ENCODE peak calls at places on chromosomes 2 and 18, in ten cellular contexts. One of them, this sample, is unnamed.

GRCh38 chr18:37714621-37715020 is 149.0 kb upstream of the CELF4 start:
- DNase-seq in tibial nerve: no peak
- DNase-seq in IMR-90: no peak
- DNase-seq in aorta: no peak
- DNase-seq in GM23248: no peak
- DNase-seq in upper lobe of right lung: no peak
- DNase-seq in mammary epithelial cell: no peak
- DNase-seq in heart left ventricle: no peak
- DNase-seq in trophoblast cell: no peak
- DNase-seq in body of pancreas: no peak
- DNase-seq in this sample: no peak

GRCh38 chr2:43269706-43270105 is 43.3 kb upstream of the ZFP36L2 start:
- DNase-seq in tibial nerve: peak; percentile 71
- DNase-seq in IMR-90: peak; percentile 81
- DNase-seq in aorta: no peak
- DNase-seq in GM23248: peak; percentile 93
- DNase-seq in upper lobe of right lung: no peak
- DNase-seq in mammary epithelial cell: no peak
- DNase-seq in heart left ventricle: peak; percentile 89
- DNase-seq in trophoblast cell: no peak
- DNase-seq in body of pancreas: peak; percentile 65
- DNase-seq in this sample: no peak

GRCh38 chr2:237322564-237322963 is 91.4 kb downstream of the COL6A3 start:
- DNase-seq in tibial nerve: no peak
- DNase-seq in IMR-90: no peak
- DNase-seq in aorta: no peak
- DNase-seq in GM23248: peak; percentile 40
- DNase-seq in upper lobe of right lung: no peak
- DNase-seq in mammary epithelial cell: no peak
- DNase-seq in heart left ventricle: no peak
- DNase-seq in trophoblast cell: no peak
- DNase-seq in body of pancreas: peak; percentile 36
- DNase-seq in this sample: no peak

GRCh38 chr2:120454993-120455789 is 109.3 kb downstream of the INHBB start:
- DNase-seq in tibial nerve: no peak
- DNase-seq in IMR-90: peak; percentile 71
- DNase-seq in aorta: no peak
- DNase-seq in GM23248: peak; percentile 27
- DNase-seq in upper lobe of right lung: no peak
- DNase-seq in mammary epithelial cell: no peak
- DNase-seq in heart left ventricle: no peak
- DNase-seq in trophoblast cell: no peak
- DNase-seq in body of pancreas: no peak
- DNase-seq in this sample: no peak

GRCh38 chr2:179129574-179130238 is 79.8 kb upstream of the CCDC141 start:
- DNase-seq in tibial nerve: no peak
- DNase-seq in IMR-90: peak; percentile 10
- DNase-seq in aorta: no peak
- DNase-seq in GM23248: peak; percentile 37
- DNase-seq in upper lobe of right lung: no peak
- DNase-seq in mammary epithelial cell: no peak
- DNase-seq in heart left ventricle: no peak
- DNase-seq in trophoblast cell: no peak
- DNase-seq in body of pancreas: peak; percentile 5
- DNase-seq in this sample: no peak

GRCh38 chr18:2641638-2642037 is 13.9 kb upstream of the SMCHD1 start:
- DNase-seq in tibial nerve: no peak
- DNase-seq in IMR-90: peak; percentile 17
- DNase-seq in aorta: no peak
- DNase-seq in GM23248: peak; percentile 37
- DNase-seq in upper lobe of right lung: no peak
- DNase-seq in mammary epithelial cell: no peak
- DNase-seq in heart left ventricle: no peak
- DNase-seq in trophoblast cell: no peak
- DNase-seq in body of pancreas: no peak
- DNase-seq in this sample: no peak

GRCh38 chr2:24400207-24400907 is 40.0 kb upstream of the ITSN2 start:
- DNase-seq in tibial nerve: no peak
- DNase-seq in IMR-90: no peak
- DNase-seq in aorta: no peak
- DNase-seq in GM23248: no peak
- DNase-seq in upper lobe of right lung: no peak
- DNase-seq in mammary epithelial cell: no peak
- DNase-seq in heart left ventricle: no peak
- DNase-seq in trophoblast cell: peak; percentile 1
- DNase-seq in body of pancreas: no peak
- DNase-seq in this sample: peak; percentile 30

GRCh38 chr2:185896090-185896693 is 157.6 kb downstream of the FSIP2 start:
- DNase-seq in tibial nerve: no peak
- DNase-seq in IMR-90: no peak
- DNase-seq in aorta: no peak
- DNase-seq in GM23248: no peak
- DNase-seq in upper lobe of right lung: no peak
- DNase-seq in mammary epithelial cell: no peak
- DNase-seq in heart left ventricle: no peak
- DNase-seq in trophoblast cell: no peak
- DNase-seq in body of pancreas: no peak
- DNase-seq in this sample: no peak

GRCh38 chr2:227414846-227415245 is 27.1 kb upstream of the SCYGR1 start:
- DNase-seq in tibial nerve: no peak
- DNase-seq in IMR-90: peak; percentile 66
- DNase-seq in aorta: no peak
- DNase-seq in GM23248: peak; percentile 65
- DNase-seq in upper lobe of right lung: no peak
- DNase-seq in mammary epithelial cell: peak; percentile 95
- DNase-seq in heart left ventricle: no peak
- DNase-seq in trophoblast cell: peak; percentile 33
- DNase-seq in body of pancreas: no peak
- DNase-seq in this sample: no peak

GRCh38 chr2:176118606-176119370 is 2.2 kb downstream of the HOXD10 start:
- DNase-seq in tibial nerve: no peak
- DNase-seq in IMR-90: no peak
- DNase-seq in aorta: no peak
- DNase-seq in GM23248: peak; percentile 78
- DNase-seq in upper lobe of right lung: no peak
- DNase-seq in mammary epithelial cell: no peak
- DNase-seq in heart left ventricle: no peak
- DNase-seq in trophoblast cell: no peak
- DNase-seq in body of pancreas: peak; percentile 34
- DNase-seq in this sample: no peak

GRCh38 chr2:28565720-28566295 is 69.9 kb downstream of the PLB1 start:
- DNase-seq in tibial nerve: no peak
- DNase-seq in IMR-90: no peak
- DNase-seq in aorta: no peak
- DNase-seq in GM23248: no peak
- DNase-seq in upper lobe of right lung: peak; percentile 12
- DNase-seq in mammary epithelial cell: peak; percentile 95
- DNase-seq in heart left ventricle: no peak
- DNase-seq in trophoblast cell: peak; percentile 20
- DNase-seq in body of pancreas: no peak
- DNase-seq in this sample: no peak

GRCh38 chr18:12307871-12308385 is at the start of gene TUBB6:
- DNase-seq in tibial nerve: peak; percentile 37
- DNase-seq in IMR-90: peak; percentile 81
- DNase-seq in aorta: peak; percentile 95
- DNase-seq in GM23248: peak; percentile 95
- DNase-seq in upper lobe of right lung: peak; percentile 88
- DNase-seq in mammary epithelial cell: peak; percentile 82
- DNase-seq in heart left ventricle: peak; percentile 91
- DNase-seq in trophoblast cell: peak; percentile 37
- DNase-seq in body of pancreas: peak; percentile 64
- DNase-seq in this sample: peak; percentile 89

GRCh38 chr2:239304533-239305221 is 96.1 kb downstream of the HDAC4 start:
- DNase-seq in tibial nerve: peak; percentile 9
- DNase-seq in IMR-90: no peak
- DNase-seq in aorta: peak; percentile 74
- DNase-seq in GM23248: no peak
- DNase-seq in upper lobe of right lung: peak; percentile 47
- DNase-seq in mammary epithelial cell: no peak
- DNase-seq in heart left ventricle: no peak
- DNase-seq in trophoblast cell: no peak
- DNase-seq in body of pancreas: no peak
- DNase-seq in this sample: no peak

GRCh38 chr2:8628870-8629209 is 53.0 kb upstream of the ID2 start:
- DNase-seq in tibial nerve: no peak
- DNase-seq in IMR-90: no peak
- DNase-seq in aorta: peak; percentile 9
- DNase-seq in GM23248: no peak
- DNase-seq in upper lobe of right lung: no peak
- DNase-seq in mammary epithelial cell: no peak
- DNase-seq in heart left ventricle: no peak
- DNase-seq in trophoblast cell: no peak
- DNase-seq in body of pancreas: no peak
- DNase-seq in this sample: no peak

GRCh38 chr2:176072292-176072669 is 11.5 kb downstream of the EVX2 start:
- DNase-seq in tibial nerve: no peak
- DNase-seq in IMR-90: no peak
- DNase-seq in aorta: no peak
- DNase-seq in GM23248: no peak
- DNase-seq in upper lobe of right lung: no peak
- DNase-seq in mammary epithelial cell: no peak
- DNase-seq in heart left ventricle: no peak
- DNase-seq in trophoblast cell: no peak
- DNase-seq in body of pancreas: no peak
- DNase-seq in this sample: no peak

GRCh38 chr18:61817086-61817485 is 75.7 kb downstream of the RNF152 start:
- DNase-seq in tibial nerve: no peak
- DNase-seq in IMR-90: peak; percentile 45
- DNase-seq in aorta: no peak
- DNase-seq in GM23248: peak; percentile 36
- DNase-seq in upper lobe of right lung: no peak
- DNase-seq in mammary epithelial cell: no peak
- DNase-seq in heart left ventricle: no peak
- DNase-seq in trophoblast cell: no peak
- DNase-seq in body of pancreas: no peak
- DNase-seq in this sample: no peak
- H3K27ac ChIP-seq in tibial nerve: no peak overlapping the region
- H3K27ac ChIP-seq in IMR-90: no peak overlapping the region
- H3K27ac ChIP-seq in aorta: no peak overlapping the region
- H3K27ac ChIP-seq in GM23248: no peak overlapping the region
- H3K27ac ChIP-seq in upper lobe of right lung: no peak overlapping the region
- H3K27ac ChIP-seq in mammary epithelial cell: no peak overlapping the region
- H3K27ac ChIP-seq in heart left ventricle: no peak overlapping the region
- H3K27ac ChIP-seq in trophoblast cell: no peak overlapping the region
- H3K27ac ChIP-seq in body of pancreas: no peak overlapping the region
- H3K27ac ChIP-seq in this sample: no peak overlapping the region

DNA sequence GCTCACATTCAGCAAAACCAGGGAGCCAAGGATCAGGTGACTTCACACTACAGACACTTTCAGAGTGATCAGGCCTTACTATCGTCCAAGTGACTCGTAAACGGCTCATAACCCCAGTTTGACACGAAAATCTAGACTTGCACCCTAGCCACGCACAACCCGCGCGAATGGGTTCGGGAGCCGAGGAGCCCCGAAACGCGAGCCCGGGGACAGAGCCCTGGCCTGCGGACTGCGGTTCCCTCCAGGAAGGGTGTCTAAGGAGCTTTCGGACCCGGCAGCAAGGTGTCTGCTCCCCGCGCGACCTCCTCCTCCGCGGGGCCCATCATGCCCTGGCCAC is 759 bp downstream of the ATL2 start:
- DNase-seq in tibial nerve: no peak
- DNase-seq in IMR-90: peak; percentile 70
- DNase-seq in aorta: no peak
- DNase-seq in GM23248: peak; percentile 88
- DNase-seq in upper lobe of right lung: no peak
- DNase-seq in mammary epithelial cell: peak; percentile 87
- DNase-seq in heart left ventricle: no peak
- DNase-seq in trophoblast cell: peak; percentile 30
- DNase-seq in body of pancreas: peak; percentile 61
- DNase-seq in this sample: no peak
- H3K4me1 ChIP-seq in tibial nerve: peaks cover 13% of the 10 kb centered on the region
- H3K4me1 ChIP-seq in IMR-90: peaks cover 2% of the 10 kb centered on the region
- H3K4me1 ChIP-seq in aorta: no peaks in the 10 kb centered on the region
- H3K4me1 ChIP-seq in GM23248: peaks cover 8% of the 10 kb centered on the region
- H3K4me1 ChIP-seq in upper lobe of right lung: peaks cover 38% of the 10 kb centered on the region
- H3K4me1 ChIP-seq in mammary epithelial cell: peaks cover 8% of the 10 kb centered on the region
- H3K4me1 ChIP-seq in heart left ventricle: peaks cover 7% of the 10 kb centered on the region
- H3K4me1 ChIP-seq in trophoblast cell: peaks cover 2% of the 10 kb centered on the region
- H3K4me1 ChIP-seq in body of pancreas: peaks cover 30% of the 10 kb centered on the region
- H3K4me1 ChIP-seq in this sample: peaks cover 59% of the 10 kb centered on the region

DNA sequence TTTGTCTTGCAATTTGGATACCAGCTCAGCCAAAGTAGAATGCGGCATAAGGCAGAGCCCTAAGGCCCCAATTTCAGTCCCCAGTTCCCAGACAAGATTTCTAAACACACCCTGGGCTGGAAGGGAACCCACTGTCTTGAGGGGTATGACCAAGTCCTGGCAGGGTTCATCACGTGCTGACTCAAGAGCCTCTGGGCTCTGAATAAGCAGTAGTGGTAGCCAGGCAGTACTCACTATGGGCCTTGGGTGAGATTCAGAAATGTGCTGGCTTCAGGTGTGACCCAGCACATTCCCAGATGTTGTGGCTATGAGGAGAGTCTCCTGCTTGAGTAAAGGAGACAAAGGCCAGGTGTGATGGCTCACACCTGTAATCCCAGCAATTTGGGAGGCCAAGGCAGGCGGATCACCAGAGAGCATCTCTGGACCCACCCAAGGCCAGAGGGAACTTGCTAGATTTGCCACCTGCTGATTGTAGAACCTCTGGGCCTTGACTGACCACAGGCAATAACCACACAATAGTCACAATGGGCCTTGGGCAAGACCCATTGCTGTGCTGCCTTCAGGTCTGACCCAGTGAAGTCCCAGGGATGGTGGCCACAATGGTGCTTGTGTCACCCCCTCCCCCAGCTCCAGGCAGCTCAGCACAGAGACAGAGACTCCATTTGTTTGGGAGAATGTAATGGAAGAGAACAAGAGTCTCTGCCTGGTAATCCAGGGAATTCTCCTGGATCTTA is 74.9 kb downstream of the ATL2 start:
- DNase-seq in tibial nerve: no peak
- DNase-seq in IMR-90: no peak
- DNase-seq in aorta: no peak
- DNase-seq in GM23248: peak; percentile 39
- DNase-seq in upper lobe of right lung: no peak
- DNase-seq in mammary epithelial cell: peak; percentile 36
- DNase-seq in heart left ventricle: no peak
- DNase-seq in trophoblast cell: no peak
- DNase-seq in body of pancreas: no peak
- DNase-seq in this sample: no peak
- H3K36me3 ChIP-seq in tibial nerve: no peaks in the 10 kb centered on the region
- H3K36me3 ChIP-seq in IMR-90: peaks cover 11% of the 10 kb centered on the region
- H3K36me3 ChIP-seq in aorta: no peaks in the 10 kb centered on the region
- H3K36me3 ChIP-seq in GM23248: peaks cover 16% of the 10 kb centered on the region
- H3K36me3 ChIP-seq in upper lobe of right lung: peaks cover 47% of the 10 kb centered on the region
- H3K36me3 ChIP-seq in mammary epithelial cell: peaks cover 23% of the 10 kb centered on the region
- H3K36me3 ChIP-seq in heart left ventricle: peaks cover 86% of the 10 kb centered on the region
- H3K36me3 ChIP-seq in trophoblast cell: peaks cover 9% of the 10 kb centered on the region
- H3K36me3 ChIP-seq in body of pancreas: peaks cover 13% of the 10 kb centered on the region
- H3K36me3 ChIP-seq in this sample: peaks cover 35% of the 10 kb centered on the region

DNA sequence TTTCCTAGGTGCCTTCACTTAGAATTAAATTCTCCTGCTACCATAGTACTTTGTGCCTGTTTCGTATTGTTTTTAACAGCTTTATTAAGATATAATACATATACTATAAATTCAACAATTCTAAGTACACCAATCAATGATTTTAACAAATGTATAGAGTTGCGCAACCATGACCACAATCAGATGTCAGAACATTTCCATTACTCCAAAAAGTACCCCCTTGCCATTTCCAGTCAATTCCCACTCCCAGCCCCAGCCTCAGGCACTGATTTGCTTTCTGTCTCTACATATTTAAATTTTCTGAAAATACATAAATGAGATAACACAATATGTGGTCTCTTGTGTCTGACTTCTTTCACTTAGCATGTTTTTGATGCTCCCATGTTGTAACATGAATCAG is 193.9 kb downstream of the FIGN start:
- DNase-seq in tibial nerve: no peak
- DNase-seq in IMR-90: no peak
- DNase-seq in aorta: no peak
- DNase-seq in GM23248: no peak
- DNase-seq in upper lobe of right lung: no peak
- DNase-seq in mammary epithelial cell: no peak
- DNase-seq in heart left ventricle: no peak
- DNase-seq in trophoblast cell: no peak
- DNase-seq in body of pancreas: no peak
- DNase-seq in this sample: no peak
- H3K27ac ChIP-seq in tibial nerve: no peak overlapping the region
- H3K27ac ChIP-seq in IMR-90: no peak overlapping the region
- H3K27ac ChIP-seq in aorta: no peak overlapping the region
- H3K27ac ChIP-seq in GM23248: no peak overlapping the region
- H3K27ac ChIP-seq in upper lobe of right lung: no peak overlapping the region
- H3K27ac ChIP-seq in mammary epithelial cell: no peak overlapping the region
- H3K27ac ChIP-seq in heart left ventricle: no peak overlapping the region
- H3K27ac ChIP-seq in trophoblast cell: no peak overlapping the region
- H3K27ac ChIP-seq in body of pancreas: no peak overlapping the region
- H3K27ac ChIP-seq in this sample: no peak overlapping the region